ENCODE peak calls at places on chromosomes 3 and 15, in eight cellular contexts. One of them, this sample, is unnamed.
A peak's percentile ranks its signal among the peaks of the same experiment; 100 is the strongest.

GRCh38 chr15:80272987-80273386 is 21.0 kb upstream of the CTXND1 start:
- DNase-seq in body of pancreas: no peak
- DNase-seq in GM20000: no peak
- DNase-seq in OCI-LY7: no peak
- DNase-seq in activated T-cell treated with anti-CD3 and anti-CD28 coated beads for 24 hours: no peak
- DNase-seq in COR-L47: no peak
- DNase-seq in GM23248: no peak
- DNase-seq in SK-MEL-5: no peak
- DNase-seq in this sample: no peak

GRCh38 chr3:53941174-53941573 is 49.5 kb upstream of the SELENOK start:
- DNase-seq in body of pancreas: no peak
- DNase-seq in GM20000: no peak
- DNase-seq in OCI-LY7: no peak
- DNase-seq in activated T-cell treated with anti-CD3 and anti-CD28 coated beads for 24 hours: no peak
- DNase-seq in COR-L47: no peak
- DNase-seq in GM23248: peak; percentile 71
- DNase-seq in SK-MEL-5: no peak
- DNase-seq in this sample: peak; percentile 46

GRCh38 chr15:51267047-51267713 is 71.2 kb downstream of the CYP19A1 start:
- DNase-seq in body of pancreas: peak; percentile 23
- DNase-seq in GM20000: no peak
- DNase-seq in OCI-LY7: no peak
- DNase-seq in activated T-cell treated with anti-CD3 and anti-CD28 coated beads for 24 hours: no peak
- DNase-seq in COR-L47: no peak
- DNase-seq in GM23248: peak; percentile 66
- DNase-seq in SK-MEL-5: no peak
- DNase-seq in this sample: peak; percentile 8

GRCh38 chr3:124410471-124410870 is 319.8 kb upstream of the UMPS start:
- DNase-seq in body of pancreas: no peak
- DNase-seq in GM20000: no peak
- DNase-seq in OCI-LY7: no peak
- DNase-seq in activated T-cell treated with anti-CD3 and anti-CD28 coated beads for 24 hours: no peak
- DNase-seq in COR-L47: no peak
- DNase-seq in GM23248: peak; percentile 16
- DNase-seq in SK-MEL-5: no peak
- DNase-seq in this sample: peak; percentile 49

GRCh38 chr3:27479816-27480543 is 4.2 kb downstream of the SLC4A7 start:
- DNase-seq in body of pancreas: no peak
- DNase-seq in GM20000: no peak
- DNase-seq in OCI-LY7: no peak
- DNase-seq in activated T-cell treated with anti-CD3 and anti-CD28 coated beads for 24 hours: no peak
- DNase-seq in COR-L47: no peak
- DNase-seq in GM23248: no peak
- DNase-seq in SK-MEL-5: no peak
- DNase-seq in this sample: no peak

GRCh38 chr3:138398791-138399575 is 35.4 kb upstream of the ESYT3 start:
- DNase-seq in body of pancreas: no peak
- DNase-seq in GM20000: no peak
- DNase-seq in OCI-LY7: no peak
- DNase-seq in activated T-cell treated with anti-CD3 and anti-CD28 coated beads for 24 hours: no peak
- DNase-seq in COR-L47: no peak
- DNase-seq in GM23248: no peak
- DNase-seq in SK-MEL-5: no peak
- DNase-seq in this sample: no peak

GRCh38 chr3:2098398-2099027 is at the start of gene CNTN4:
- DNase-seq in body of pancreas: peak; percentile 80
- DNase-seq in GM20000: peak; percentile 47
- DNase-seq in OCI-LY7: no peak
- DNase-seq in activated T-cell treated with anti-CD3 and anti-CD28 coated beads for 24 hours: peak; percentile 12
- DNase-seq in COR-L47: peak; percentile 77
- DNase-seq in GM23248: peak; percentile 16
- DNase-seq in SK-MEL-5: peak; percentile 20
- DNase-seq in this sample: no peak

GRCh38 chr3:130792241-130792640 is 45.6 kb upstream of the PIK3R4 start:
- DNase-seq in body of pancreas: no peak
- DNase-seq in GM20000: no peak
- DNase-seq in OCI-LY7: no peak
- DNase-seq in activated T-cell treated with anti-CD3 and anti-CD28 coated beads for 24 hours: no peak
- DNase-seq in COR-L47: no peak
- DNase-seq in GM23248: no peak
- DNase-seq in SK-MEL-5: no peak
- DNase-seq in this sample: no peak

GRCh38 chr3:99635348-99635747 is 3.0 kb upstream of the COL8A1 start:
- DNase-seq in body of pancreas: no peak
- DNase-seq in GM20000: no peak
- DNase-seq in OCI-LY7: no peak
- DNase-seq in activated T-cell treated with anti-CD3 and anti-CD28 coated beads for 24 hours: no peak
- DNase-seq in COR-L47: no peak
- DNase-seq in GM23248: peak; percentile 46
- DNase-seq in SK-MEL-5: no peak
- DNase-seq in this sample: no peak

GRCh38 chr3:105614288-105615030 is 247.8 kb downstream of the ALCAM start:
- DNase-seq in body of pancreas: no peak
- DNase-seq in GM20000: no peak
- DNase-seq in OCI-LY7: no peak
- DNase-seq in activated T-cell treated with anti-CD3 and anti-CD28 coated beads for 24 hours: no peak
- DNase-seq in COR-L47: no peak
- DNase-seq in GM23248: peak; percentile 19
- DNase-seq in SK-MEL-5: no peak
- DNase-seq in this sample: no peak

GRCh38 chr3:183699238-183699947 is 1.8 kb downstream of the YEATS2 start:
- DNase-seq in body of pancreas: no peak
- DNase-seq in GM20000: no peak
- DNase-seq in OCI-LY7: peak; percentile 42
- DNase-seq in activated T-cell treated with anti-CD3 and anti-CD28 coated beads for 24 hours: no peak
- DNase-seq in COR-L47: no peak
- DNase-seq in GM23248: no peak
- DNase-seq in SK-MEL-5: no peak
- DNase-seq in this sample: peak; percentile 22